ENCODE peak calls at places on chromosomes 1 and 21, in ten cellular contexts. T is stomach, M is breast epithelium, N is sigmoid colon, F is GM23338, Z is HCT116, U is esophagus muscularis mucosa, A is upper lobe of left lung, V is prostate gland, C is spleen. Y is an unnamed sample.

GRCh38 chr1:40389871-40390560 is 16.5 kb downstream of the SMAP2 start:
- DNase-seq in T (peak), M (no peak), N (peak), F (no peak), Z (no peak), U (no peak), A (peak), V (no peak), C (no peak), Y (peak)

GRCh38 chr21:33859373-33860102 is 56.1 kb downstream of the ATP5PO start:
- DNase-seq in T (no peak), M (no peak), N (no peak), F (no peak), Z (no peak), U (no peak), A (no peak), V (no peak), C (no peak), Y (no peak)

GRCh38 chr1:24353292-24353891 is 34.2 kb downstream of the GRHL3 start:
- DNase-seq in T (no peak), M (no peak), N (no peak), F (no peak), Z (no peak), U (no peak), A (no peak), V (no peak), C (no peak), Y (no peak)

GRCh38 chr1:38915352-38915948 is 26.2 kb downstream of the RHBDL2 start:
- DNase-seq in T (no peak), M (no peak), N (no peak), F (no peak), Z (no peak), U (no peak), A (no peak), V (no peak), C (no peak), Y (no peak)

GRCh38 chr1:68175621-68176398 is 56.5 kb downstream of the WLS start:
- DNase-seq in T (peak), M (no peak), N (no peak), F (no peak), Z (no peak), U (no peak), A (peak), V (no peak), C (no peak), Y (no peak)

GRCh38 chr1:41282679-41283317 is 40.7 kb upstream of the SCMH1 start:
- DNase-seq in T (peak), M (no peak), N (no peak), F (peak), Z (peak), U (no peak), A (no peak), V (no peak), C (no peak), Y (peak)

GRCh38 chr1:244231572-244232315 is 180.7 kb downstream of the ZBTB18 start:
- DNase-seq in T (peak), M (peak), N (no peak), F (peak), Z (no peak), U (no peak), A (no peak), V (peak), C (no peak), Y (no peak)

GRCh38 chr1:21818661-21819060 is 6.6 kb downstream of the LDLRAD2 start:
- DNase-seq in T (peak), M (no peak), N (no peak), F (peak), Z (peak), U (no peak), A (peak), V (no peak), C (peak), Y (peak)

GRCh38 chr1:20010016-20010415 is 30.6 kb upstream of the PLA2G2A start:
- DNase-seq in T (no peak), M (no peak), N (no peak), F (no peak), Z (no peak), U (no peak), A (no peak), V (no peak), C (no peak), Y (no peak)

GRCh38 chr1:100482167-100482566 is 55.8 kb upstream of the GPR88 start:
- DNase-seq in T (no peak), M (no peak), N (no peak), F (no peak), Z (no peak), U (no peak), A (no peak), V (no peak), C (no peak), Y (no peak)

GRCh38 chr21:30194701-30195299 is 21.1 kb downstream of the CLDN8 start:
- DNase-seq in T (no peak), M (no peak), N (no peak), F (peak), Z (no peak), U (no peak), A (no peak), V (no peak), C (no peak), Y (peak)

GRCh38 chr1:85407978-85408377 is 57.0 kb downstream of the DDAH1 start:
- DNase-seq in T (no peak), M (no peak), N (no peak), F (no peak), Z (no peak), U (no peak), A (no peak), V (no peak), C (no peak), Y (no peak)

GRCh38 chr1:25198731-25199231 is 33.5 kb downstream of the SYF2 start:
- DNase-seq in T (peak), M (peak), N (no peak), F (peak), Z (no peak), U (no peak), A (no peak), V (peak), C (no peak), Y (no peak)

GRCh38 chr1:230163719-230164118 is 96.7 kb downstream of the GALNT2 start:
- DNase-seq in T (no peak), M (no peak), N (peak), F (no peak), Z (no peak), U (no peak), A (no peak), V (no peak), C (no peak), Y (no peak)

GRCh38 chr1:203121186-203122015 is 6.1 kb upstream of the ADORA1 start:
- DNase-seq in T (no peak), M (no peak), N (peak), F (no peak), Z (no peak), U (no peak), A (no peak), V (no peak), C (no peak), Y (peak)

GRCh38 chr1:53391982-53392381 is 64.1 kb upstream of the LRP8 start:
- DNase-seq in T (no peak), M (no peak), N (no peak), F (no peak), Z (no peak), U (no peak), A (no peak), V (no peak), C (no peak), Y (no peak)

GRCh38 chr1:241323510-241323909 is 33.5 kb downstream of the RGS7 start:
- DNase-seq in T (peak), M (no peak), N (no peak), F (peak), Z (no peak), U (no peak), A (no peak), V (no peak), C (no peak), Y (peak)

GRCh38 chr1:41382531-41383090 is 21.4 kb downstream of the FOXO6 start:
- DNase-seq in T (peak), M (peak), N (peak), F (peak), Z (peak), U (no peak), A (peak), V (peak), C (no peak), Y (no peak)

GRCh38 chr1:64923294-64923718 is 43.0 kb downstream of the JAK1 start:
- DNase-seq in T (no peak), M (no peak), N (no peak), F (no peak), Z (no peak), U (peak), A (peak), V (no peak), C (no peak), Y (no peak)

GRCh38 chr1:224684920-224685547 is 68.9 kb downstream of the CNIH3 start:
- DNase-seq in T (no peak), M (no peak), N (no peak), F (no peak), Z (no peak), U (no peak), A (no peak), V (no peak), C (no peak), Y (no peak)

GRCh38 chr1:18989956-18990355 is 33.5 kb upstream of the IFFO2 start:
- DNase-seq in T (no peak), M (no peak), N (peak), F (no peak), Z (no peak), U (no peak), A (no peak), V (no peak), C (no peak), Y (no peak)

GRCh38 chr1:116262207-116262994 is 110.6 kb upstream of the ATP1A1 start:
- DNase-seq in T (no peak), M (no peak), N (no peak), F (no peak), Z (no peak), U (peak), A (no peak), V (no peak), C (no peak), Y (no peak)

GRCh38 chr1:209319549-209319948 is 264.0 kb upstream of the CAMK1G start:
- DNase-seq in T (no peak), M (no peak), N (no peak), F (no peak), Z (no peak), U (no peak), A (no peak), V (no peak), C (no peak), Y (no peak)

GRCh38 chr1:228228601-228229074 is 20.8 kb downstream of the OBSCN start:
- DNase-seq in T (no peak), M (no peak), N (no peak), F (no peak), Z (no peak), U (no peak), A (no peak), V (no peak), C (no peak), Y (no peak)

GRCh38 chr21:16420086-16420724 is 690.4 kb downstream of the USP25 start:
- DNase-seq in T (peak), M (peak), N (peak), F (no peak), Z (no peak), U (no peak), A (peak), V (peak), C (no peak), Y (no peak)

GRCh38 chr1:90959352-90960206 is 62.3 kb downstream of the ZNF644 start:
- DNase-seq in T (no peak), M (no peak), N (no peak), F (no peak), Z (no peak), U (no peak), A (no peak), V (no peak), C (no peak), Y (peak)

GRCh38 chr21:43574741-43575465 is 84.4 kb downstream of the HSF2BP start:
- DNase-seq in T (no peak), M (no peak), N (peak), F (no peak), Z (no peak), U (no peak), A (peak), V (no peak), C (peak), Y (peak)

GRCh38 chr1:89605692-89606091 is 27.2 kb upstream of the LRRC8C start:
- DNase-seq in T (no peak), M (no peak), N (no peak), F (no peak), Z (peak), U (no peak), A (no peak), V (no peak), C (no peak), Y (no peak)

GRCh38 chr1:239125027-239125426 is 261.3 kb upstream of the CHRM3 start:
- DNase-seq in T (no peak), M (no peak), N (no peak), F (peak), Z (no peak), U (no peak), A (no peak), V (no peak), C (no peak), Y (no peak)

GRCh38 chr21:38186869-38187268 is 69.9 kb upstream of the KCNJ15 start:
- DNase-seq in T (no peak), M (no peak), N (no peak), F (no peak), Z (no peak), U (no peak), A (no peak), V (no peak), C (no peak), Y (no peak)

GRCh38 chr1:42851420-42851819 is 5.0 kb downstream of the ZNF691 start:
- DNase-seq in T (no peak), M (no peak), N (no peak), F (no peak), Z (no peak), U (no peak), A (no peak), V (no peak), C (no peak), Y (no peak)

GRCh38 chr1:46173361-46173856 is 1.5 kb upstream of the TSPAN1 start:
- DNase-seq in T (no peak), M (no peak), N (no peak), F (peak), Z (no peak), U (no peak), A (no peak), V (no peak), C (no peak), Y (peak)

GRCh38 chr1:169511339-169512028 is 25.7 kb upstream of the SLC19A2 start:
- DNase-seq in T (no peak), M (no peak), N (peak), F (no peak), Z (no peak), U (no peak), A (no peak), V (no peak), C (no peak), Y (no peak)
- TF ChIP-seq POLR2AphosphoS5 in T (peak), M (no peak), N (no peak), F (no peak), Z (no peak), U (peak), A (peak), V (peak), C (no peak), Y (no peak)

DNA sequence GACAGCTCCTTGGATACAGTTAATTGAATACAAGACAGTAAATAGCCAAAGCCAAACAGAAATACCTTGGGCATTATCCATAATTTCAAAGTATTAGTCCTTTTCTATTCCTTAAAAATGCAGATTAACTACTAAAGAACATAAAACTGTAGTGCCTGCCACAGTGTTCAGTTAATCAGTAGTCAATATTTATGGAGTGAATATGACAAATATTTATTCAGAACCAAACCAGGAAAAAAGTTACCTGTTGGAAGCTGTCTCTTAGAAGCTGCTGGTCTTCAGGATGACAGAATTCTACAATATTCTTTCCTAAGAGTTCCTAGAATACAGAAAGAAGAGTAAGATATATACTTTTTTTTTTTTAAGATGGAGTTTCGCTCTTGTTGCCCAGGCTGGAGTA is 18.2 kb upstream of the CTSK start:
- DNase-seq in T (no peak), M (no peak), N (no peak), F (no peak), Z (no peak), U (no peak), A (no peak), V (no peak), C (no peak), Y (no peak)
- H3K27ac ChIP-seq in T (peak), M (peak), N (no peak), F (no peak), Z (no peak), U (no peak), A (no peak), V (no peak), C (no peak), Y (no peak)

GRCh38 chr1:61318319-61319125 is 236.2 kb downstream of the NFIA start:
- DNase-seq in T (no peak), M (no peak), N (peak), F (no peak), Z (no peak), U (peak), A (no peak), V (no peak), C (no peak), Y (no peak)
- TF ChIP-seq POLR2AphosphoS5 in T (no peak), M (peak), N (no peak), F (no peak), Z (no peak), U (peak), A (peak), V (peak), C (no peak), Y (no peak)

DNA sequence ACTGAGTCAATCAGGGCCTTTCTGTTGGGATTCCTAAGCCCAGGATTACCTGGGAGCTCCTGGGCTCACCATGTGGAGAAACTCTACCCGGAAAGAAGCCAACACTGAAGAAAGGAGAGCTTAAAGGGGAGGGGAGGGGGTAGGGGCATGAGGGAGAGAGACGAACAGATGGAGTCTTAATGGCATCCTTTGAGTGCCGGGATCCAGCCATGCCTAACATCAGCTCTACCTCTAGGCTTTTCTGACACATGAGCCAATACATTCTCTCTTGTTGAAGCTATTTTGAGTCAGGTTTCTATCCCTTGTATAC is 75.0 kb downstream of the NPHP4 start:
- DNase-seq in T (no peak), M (no peak), N (no peak), F (no peak), Z (no peak), U (peak), A (no peak), V (no peak), C (no peak), Y (no peak)
- H3K27ac ChIP-seq in T (no peak), M (no peak), N (no peak), F (no peak), Z (no peak), U (no peak), A (no peak), V (no peak), C (no peak), Y (no peak)